ENCODE peak calls at places on chromosomes 3 and 15, in seven cellular contexts. I, M, L, Q, U, R and K are unnamed samples.

GRCh38 chr3:3745693-3746092 is 53.5 kb upstream of the LRRN1 start:
- DNase-seq in U (no peak), M (no peak), Q (no peak), L (no peak), R (no peak), I (no peak), K (no peak)

GRCh38 chr3:126197854-126198584 is 17.6 kb upstream of the ALDH1L1 start:
- DNase-seq in M (peak; percentile 62), R (peak; percentile 81), Q (peak; percentile 59), U (no peak), L (peak; percentile 76), I (peak; percentile 67), K (peak; percentile 65)

GRCh38 chr15:25368855-25369254 is 70.0 kb downstream of the UBE3A start:
- DNase-seq in I (no peak), U (no peak), L (no peak), R (no peak), M (no peak), Q (no peak), K (no peak)

GRCh38 chr15:99537344-99537743 is 28.4 kb upstream of the MEF2A start:
- DNase-seq in L (no peak), U (no peak), R (no peak), Q (no peak), I (no peak), M (no peak), K (no peak)

GRCh38 chr15:43966646-43967045 is 139.8 kb downstream of the WDR76 start:
- DNase-seq in M (no peak), R (no peak), Q (no peak), L (no peak), I (no peak), U (no peak), K (no peak)

GRCh38 chr3:127210654-127210943 is 17.7 kb downstream of the PRR23E start:
- DNase-seq in I (no peak), M (no peak), L (no peak), R (no peak), Q (no peak), U (no peak), K (no peak)

GRCh38 chr3:30619318-30619717 is 12.9 kb downstream of the TGFBR2 start:
- DNase-seq in U (no peak), R (no peak), L (no peak), Q (no peak), I (no peak), M (no peak), K (no peak)

GRCh38 chr15:96369825-96370621 is 39.5 kb downstream of the NR2F2 start:
- DNase-seq in I (no peak), M (no peak), Q (no peak), L (peak; percentile 3), U (no peak), R (peak; percentile 52), K (no peak)

GRCh38 chr15:85274315-85275050 is 105.9 kb upstream of the AKAP13 start:
- DNase-seq in I (no peak), U (no peak), Q (no peak), M (no peak), R (no peak), L (no peak), K (no peak)

GRCh38 chr3:9951126-9951525 is 1.1 kb downstream of the PRRT3 start:
- DNase-seq in Q (no peak), U (peak; percentile 37), R (no peak), L (no peak), M (no peak), I (no peak), K (no peak)

GRCh38 chr3:15713364-15713763 is 84.4 kb downstream of the ANKRD28 start:
- DNase-seq in I (no peak), U (no peak), Q (no peak), R (no peak), L (no peak), M (no peak), K (no peak)

GRCh38 chr3:197404030-197404429 is 105.6 kb upstream of the DLG1 start:
- DNase-seq in M (no peak), Q (no peak), R (no peak), I (no peak), U (no peak), L (peak; percentile 1), K (peak; percentile 1)

GRCh38 chr3:59542276-59542675 is 492.5 kb upstream of the CFAP20DC start:
- DNase-seq in M (no peak), Q (peak; percentile 3), L (no peak), U (no peak), I (no peak), R (no peak), K (no peak)

GRCh38 chr15:64740361-64741170 is 34.8 kb downstream of the RBPMS2 start:
- DNase-seq in U (no peak), R (no peak), L (peak; percentile 42), I (no peak), Q (peak; percentile 55), M (peak; percentile 26), K (no peak)
- TF ChIP-seq JUND in U (no peak), R (no peak), L (no peak), I (no peak), Q (no peak), M (no peak), K (no peak)

DNA sequence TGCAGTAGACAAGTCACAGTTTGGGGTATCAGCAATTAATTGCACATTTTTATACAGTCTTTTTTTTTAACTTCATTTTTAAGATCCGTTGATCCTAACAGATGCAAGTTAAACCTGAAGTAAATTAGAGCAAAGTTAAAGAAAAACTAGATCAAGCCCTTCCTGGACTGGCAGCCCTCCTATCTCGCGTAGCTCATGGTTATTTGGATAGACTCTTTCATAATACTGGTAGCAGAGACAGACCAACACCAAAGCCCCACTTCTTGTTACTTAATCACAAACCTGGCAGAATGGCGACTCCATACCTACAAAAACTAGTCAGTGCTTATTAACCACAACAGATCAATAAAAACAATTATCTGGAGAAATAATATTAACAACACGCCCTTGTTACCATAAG is 26.8 kb downstream of the SOX2 start:
- DNase-seq in Q (no peak), I (no peak), R (no peak), M (no peak), U (no peak), L (no peak), K (no peak)
- TF ChIP-seq JUND in Q (no peak), I (no peak), R (no peak), M (no peak), U (no peak), L (no peak), K (no peak)

DNA sequence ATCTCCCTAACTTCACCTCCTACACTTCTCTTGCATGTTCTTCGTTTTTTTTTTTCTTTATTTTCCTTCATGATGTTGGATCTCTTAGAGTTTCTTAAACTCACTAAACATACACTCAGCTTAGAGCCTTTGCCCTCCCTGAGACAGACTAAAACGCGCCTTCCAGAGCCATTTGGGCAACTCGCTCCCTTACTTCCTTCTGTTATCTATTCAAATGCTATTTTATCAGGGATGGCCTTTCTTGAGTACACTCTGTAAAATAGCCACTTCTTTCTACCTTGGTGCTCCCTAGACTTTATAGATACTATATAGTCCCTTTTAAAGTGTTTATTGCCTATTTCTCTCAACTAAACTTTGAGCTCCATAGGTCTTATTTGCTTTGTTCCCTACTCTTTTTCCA is 598.2 kb upstream of the NECTIN3 start:
- DNase-seq in Q (no peak), L (no peak), M (no peak), U (no peak), I (no peak), R (no peak), K (no peak)
- TF ChIP-seq JUND in Q (no peak), L (no peak), M (no peak), U (no peak), I (no peak), R (no peak), K (no peak)

GRCh38 chr3:28386049-28386448 is 37.4 kb upstream of the AZI2 start:
- DNase-seq in U (no peak), I (no peak), Q (no peak), R (no peak), L (no peak), M (no peak), K (no peak)

GRCh38 chr3:28388978-28389377 is 40.4 kb upstream of the AZI2 start:
- DNase-seq in L (no peak), R (no peak), U (no peak), I (no peak), Q (no peak), M (no peak), K (no peak)
- TF ChIP-seq JUND in L (no peak), R (no peak), U (no peak), I (no peak), Q (no peak), M (no peak), K (no peak)

GRCh38 chr3:159964166-159964973 is 24.3 kb upstream of the IL12A start:
- DNase-seq in U (peak; percentile 74), L (no peak), R (no peak), Q (no peak), M (no peak), I (no peak), K (no peak)
- TF ChIP-seq JUND in U (peak; percentile 80), L (peak; percentile 79), R (no peak), Q (no peak), M (no peak), I (peak; percentile 32), K (no peak)